ENCODE peak calls at places on chromosomes 2 and 18, in eight cellular contexts. M is RKO, N is DMS 273 treated with DMSO at 0.1 percent for 48 hours, A is NCI-H774, U is NCI-H1436, O is HFFc6, L is right cardiac atrium, D is non-pigmented ciliary epithelial cell. W is an unnamed sample.

GRCh38 chr2:84197901-84198300 is 261.2 kb downstream of the SUCLG1 start:
- DNase-seq in A (no peak), D (no peak), M (no peak), O (no peak), U (no peak), N (no peak), L (no peak), W (no peak)

GRCh38 chr2:102063948-102064678 is 72.4 kb downstream of the IL1R2 start:
- DNase-seq in A (no peak), D (peak), L (peak), N (no peak), U (no peak), O (peak), M (peak), W (peak)

GRCh38 chr18:40673150-40673549 is 1281.9 kb upstream of the PIK3C3 start:
- DNase-seq in N (peak), M (no peak), A (no peak), D (no peak), U (no peak), O (no peak), L (no peak), W (no peak)

GRCh38 chr2:35501076-35501475 is 854.5 kb upstream of the CRIM1 start:
- DNase-seq in M (peak), L (no peak), O (no peak), N (no peak), D (no peak), A (no peak), U (no peak), W (no peak)

GRCh38 chr18:33957705-33958104 is 267.0 kb downstream of the NOL4 start:
- DNase-seq in M (no peak), U (peak), L (no peak), O (no peak), D (no peak), N (no peak), A (peak), W (no peak)

GRCh38 chr2:67436221-67436620 is 39.1 kb downstream of the ETAA1 start:
- DNase-seq in M (no peak), A (no peak), N (no peak), U (no peak), D (peak), O (no peak), L (no peak), W (peak)

GRCh38 chr2:43269706-43270105 is 43.3 kb upstream of the ZFP36L2 start:
- DNase-seq in L (peak), U (no peak), O (peak), A (no peak), M (no peak), D (peak), N (no peak), W (peak)

GRCh38 chr2:18641823-18642222 is 52.5 kb upstream of the NT5C1B start:
- DNase-seq in U (no peak), N (no peak), L (no peak), A (no peak), D (no peak), O (no peak), M (no peak), W (no peak)

GRCh38 chr18:75797046-75797445 is 369.5 kb upstream of the SMIM21 start:
- DNase-seq in A (no peak), M (no peak), U (no peak), L (no peak), O (no peak), N (no peak), D (no peak), W (no peak)

GRCh38 chr2:63000801-63001200 is 49.8 kb upstream of the OTX1 start:
- DNase-seq in M (no peak), L (no peak), D (no peak), A (no peak), O (peak), U (no peak), N (no peak), W (peak)

GRCh38 chr2:33577660-33578059 is 21.4 kb downstream of the FAM98A start:
- DNase-seq in O (no peak), U (no peak), D (no peak), A (no peak), L (no peak), M (no peak), N (no peak), W (peak)

GRCh38 chr18:47100214-47100831 is 50.0 kb downstream of the HDHD2 start:
- DNase-seq in L (peak), D (no peak), O (peak), U (peak), N (no peak), A (peak), M (peak), W (peak)

GRCh38 chr2:240861547-240861946 is 7.1 kb upstream of the AGXT start:
- DNase-seq in M (no peak), O (no peak), L (no peak), U (no peak), N (no peak), D (no peak), A (no peak), W (no peak)

GRCh38 chr18:58161659-58162058 is 117.6 kb downstream of the NEDD4L start:
- DNase-seq in A (no peak), M (peak), N (no peak), U (no peak), D (no peak), O (no peak), L (no peak), W (no peak)

GRCh38 chr2:66470199-66470598 is 35.3 kb downstream of the MEIS1 start:
- DNase-seq in U (no peak), A (no peak), N (no peak), M (no peak), L (no peak), O (no peak), D (no peak), W (no peak)

GRCh38 chr2:235002198-235003095 is 50.6 kb downstream of the SH3BP4 start:
- DNase-seq in A (no peak), O (no peak), U (no peak), L (no peak), N (peak), M (no peak), D (no peak), W (no peak)

GRCh38 chr2:53317863-53318262 is 449.7 kb upstream of the CHAC2 start:
- DNase-seq in N (no peak), M (no peak), L (no peak), O (peak), D (no peak), U (no peak), A (no peak), W (no peak)

GRCh38 chr2:234146087-234146826 is 95.8 kb downstream of the SPP2 start:
- DNase-seq in A (no peak), N (no peak), O (peak), U (no peak), M (peak), L (no peak), D (no peak), W (peak)